ENCODE peak calls at places on chromosome 12, in five cellular contexts. V is EL; K is cardiac fibroblast; E is effector memory CD8-positive, alpha-beta T cell; O is iPS DF 6.9. F is an unnamed sample.

GRCh38 chr12:3137814-3138445 is 60.8 kb downstream of the TSPAN9 start:
- DNase-seq in E (no peak), V (no peak), O (no peak), K (no peak), F (no peak)

GRCh38 chr12:52220456-52220855 is 12.6 kb upstream of the KRT7 start:
- DNase-seq in O (no peak), E (no peak), V (no peak), K (no peak), F (no peak)

GRCh38 chr12:95182868-95183415 is 34.3 kb downstream of the FGD6 start:
- DNase-seq in K (peak), V (peak), E (no peak), O (no peak), F (peak)

GRCh38 chr12:92041742-92042141 is 103.9 kb downstream of the BTG1 start:
- DNase-seq in O (no peak), V (peak), K (peak), E (no peak), F (no peak)

GRCh38 chr12:88544991-88545684 is 35.1 kb downstream of the KITLG start:
- DNase-seq in E (no peak), O (no peak), V (peak), K (peak), F (no peak)

GRCh38 chr12:98595152-98595988 is 1.9 kb downstream of the SLC25A3 start:
- DNase-seq in V (peak), K (peak), O (no peak), E (no peak), F (peak)

GRCh38 chr12:23472329-23472971 is 477.0 kb downstream of the SOX5 start:
- DNase-seq in O (no peak), K (no peak), V (no peak), E (no peak), F (no peak)

GRCh38 chr12:31929140-31929526 is 30.1 kb upstream of the RESF1 start:
- DNase-seq in K (no peak), E (no peak), V (no peak), O (no peak), F (no peak)

GRCh38 chr12:49019435-49020317 is 1.1 kb upstream of the PRKAG1 start:
- DNase-seq in O (no peak), E (no peak), V (peak), K (peak), F (peak)

GRCh38 chr12:54134850-54135249 is 53.9 kb downstream of the SMUG1 start:
- DNase-seq in E (no peak), K (no peak), O (no peak), V (no peak), F (no peak)

GRCh38 chr12:31752450-31752849 is 23.6 kb upstream of the AMN1 start:
- DNase-seq in V (no peak), K (no peak), O (no peak), E (no peak), F (no peak)

GRCh38 chr12:24742378-24742777 is 206.5 kb downstream of the BCAT1 start:
- DNase-seq in K (no peak), V (no peak), O (no peak), E (no peak), F (no peak)

GRCh38 chr12:131613678-131614077 is 97.2 kb upstream of the SFSWAP start:
- DNase-seq in E (no peak), K (no peak), O (no peak), V (no peak), F (no peak)

F was measured in amniotic epithelial cell.